ENCODE peak calls at places on chromosome 17, in eight cellular contexts. K, Q, W, L, J, F, Y and Z are unnamed samples.

GRCh38 chr17:79840204-79840988 is 1.2 kb upstream of the CBX4 start:
- DNase-seq in K (peak), Q (no peak), W (peak), L (no peak), J (no peak), F (peak), Y (peak), Z (no peak)

GRCh38 chr17:30234296-30234695 is 1.2 kb downstream of the SLC6A4 start:
- DNase-seq in K (no peak), Q (no peak), W (no peak), L (no peak), J (no peak), F (no peak), Y (no peak), Z (no peak)

GRCh38 chr17:27466748-27467375 is 10.6 kb downstream of the KSR1 start:
- DNase-seq in K (no peak), Q (no peak), W (no peak), L (no peak), J (peak), F (no peak), Y (no peak), Z (no peak)

GRCh38 chr17:965311-965989 is 14.1 kb downstream of the NXN start:
- DNase-seq in K (no peak), Q (no peak), W (no peak), L (no peak), J (no peak), F (no peak), Y (peak), Z (no peak)

GRCh38 chr17:2609091-2609490 is 15.6 kb downstream of the PAFAH1B1 start:
- DNase-seq in K (no peak), Q (no peak), W (no peak), L (no peak), J (no peak), F (no peak), Y (no peak), Z (no peak)

GRCh38 chr17:38509772-38510423 is 81.6 kb downstream of the ARHGAP23 start:
- DNase-seq in K (peak), Q (no peak), W (no peak), L (no peak), J (peak), F (peak), Y (no peak), Z (no peak)

GRCh38 chr17:55536205-55536604 is 25.0 kb upstream of the SMIM36 start:
- DNase-seq in K (no peak), Q (no peak), W (no peak), L (no peak), J (no peak), F (no peak), Y (no peak), Z (no peak)

GRCh38 chr17:13584701-13585080 is 17.0 kb downstream of the HS3ST3A1 start:
- DNase-seq in K (no peak), Q (no peak), W (no peak), L (peak), J (no peak), F (no peak), Y (no peak), Z (no peak)

GRCh38 chr17:7242717-7243576 is 698 bp upstream of the GABARAP start:
- DNase-seq in K (peak), Q (no peak), W (peak), L (peak), J (peak), F (peak), Y (peak), Z (peak)

GRCh38 chr17:13477180-13477611 is 124.5 kb downstream of the HS3ST3A1 start:
- DNase-seq in K (no peak), Q (no peak), W (no peak), L (no peak), J (no peak), F (peak), Y (no peak), Z (no peak)

GRCh38 chr17:77332034-77332971 is 191.5 kb downstream of the SEC14L1 start:
- DNase-seq in K (no peak), Q (no peak), W (peak), L (no peak), J (no peak), F (no peak), Y (no peak), Z (no peak)

GRCh38 chr17:72588561-72588960 is 467.7 kb downstream of the SOX9 start:
- DNase-seq in K (no peak), Q (no peak), W (no peak), L (no peak), J (no peak), F (no peak), Y (no peak), Z (no peak)

GRCh38 chr17:62666061-62666800 is 38.8 kb downstream of the MRC2 start:
- DNase-seq in K (peak), Q (no peak), W (no peak), L (no peak), J (no peak), F (no peak), Y (no peak), Z (no peak)

GRCh38 chr17:75693500-75694481 is 26.7 kb downstream of the SAP30BP start:
- DNase-seq in K (peak), Q (no peak), W (peak), L (peak), J (no peak), F (peak), Y (peak), Z (peak)

GRCh38 chr17:75088902-75089417 is 1.2 kb downstream of the SLC16A5 start:
- DNase-seq in K (no peak), Q (no peak), W (no peak), L (no peak), J (no peak), F (no peak), Y (peak), Z (peak)

GRCh38 chr17:75380315-75380714 is 25.2 kb downstream of the GRB2 start:
- DNase-seq in K (no peak), Q (no peak), W (no peak), L (no peak), J (no peak), F (no peak), Y (peak), Z (no peak)

GRCh38 chr17:58886514-58886913 is 130.9 kb downstream of the PPM1E start:
- DNase-seq in K (no peak), Q (no peak), W (no peak), L (no peak), J (no peak), F (no peak), Y (no peak), Z (no peak)

GRCh38 chr17:55563363-55563762 is 52.1 kb upstream of the SMIM36 start:
- DNase-seq in K (no peak), Q (no peak), W (no peak), L (no peak), J (no peak), F (no peak), Y (no peak), Z (no peak)

GRCh38 chr17:45227631-45228120 is 6.0 kb downstream of the FMNL1 start:
- DNase-seq in K (no peak), Q (no peak), W (no peak), L (no peak), J (no peak), F (no peak), Y (no peak), Z (no peak)
- TF ChIP-seq CTCF in K (no peak), Q (no peak), W (no peak), L (no peak), J (no peak), F (no peak), Y (no peak), Z (no peak)

GRCh38 chr17:64972611-64973010 is 53.3 kb upstream of the LRRC37A3 start:
- DNase-seq in K (no peak), Q (no peak), W (no peak), L (no peak), J (no peak), F (no peak), Y (no peak), Z (no peak)

GRCh38 chr17:64974750-64975317 is 55.6 kb upstream of the LRRC37A3 start:
- DNase-seq in K (no peak), Q (no peak), W (no peak), L (no peak), J (no peak), F (no peak), Y (peak), Z (no peak)

GRCh38 chr17:64978138-64978537 is 58.9 kb upstream of the LRRC37A3 start:
- DNase-seq in K (no peak), Q (no peak), W (no peak), L (no peak), J (no peak), F (no peak), Y (no peak), Z (no peak)

GRCh38 chr17:64975318-64976087 is 56.2 kb upstream of the LRRC37A3 start:
- DNase-seq in K (peak), Q (peak), W (peak), L (peak), J (peak), F (peak), Y (peak), Z (peak)
- TF ChIP-seq CTCF in K (no peak), Q (no peak), W (peak), L (no peak), J (no peak), F (no peak), Y (no peak), Z (no peak)

GRCh38 chr17:39688475-39688835 is 598 bp upstream of the PGAP3 start:
- DNase-seq in K (no peak), Q (no peak), W (no peak), L (no peak), J (no peak), F (no peak), Y (no peak), Z (peak)
- TF ChIP-seq CTCF in K (no peak), Q (no peak), W (no peak), L (no peak), J (no peak), F (no peak), Y (no peak), Z (no peak)

DNA sequence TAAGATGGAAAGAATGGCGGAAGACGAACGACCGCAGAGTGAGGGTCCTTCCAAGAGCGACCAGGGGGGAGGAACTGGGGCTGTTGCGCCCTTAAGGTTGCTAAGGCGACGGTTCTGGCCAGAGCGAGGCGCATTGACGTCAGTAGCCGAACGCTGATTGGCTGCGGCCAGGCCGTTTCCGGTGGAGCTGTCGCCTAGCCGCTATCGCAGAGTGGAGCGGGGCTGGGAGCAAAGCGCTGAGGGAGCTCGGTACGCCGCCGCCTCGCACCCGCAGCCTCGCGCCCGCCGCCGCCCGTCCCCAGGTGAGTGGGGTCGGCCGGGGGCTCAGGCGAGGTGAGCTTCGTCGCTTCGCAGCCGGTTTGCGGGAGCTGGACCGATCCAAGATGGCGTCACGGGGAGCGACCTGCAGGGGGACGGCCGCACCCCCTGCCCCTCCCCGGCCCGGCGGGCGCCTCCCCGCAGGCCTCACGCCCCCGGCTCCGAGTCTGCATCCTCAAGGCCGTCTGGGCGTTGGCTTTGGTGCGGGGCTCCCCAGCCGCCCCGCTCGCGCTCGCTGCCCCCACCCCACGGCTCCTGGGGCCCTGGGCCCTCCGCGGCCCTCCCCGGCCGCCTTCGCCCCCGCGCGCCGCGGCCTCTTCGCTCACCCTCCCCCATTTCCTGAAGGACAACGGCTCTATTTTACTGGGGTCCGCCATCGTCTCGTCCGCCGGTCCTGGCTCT is at the start of gene PRKAR1A:
- DNase-seq in K (peak), Q (peak), W (peak), L (peak), J (peak), F (peak), Y (peak), Z (peak)
- TF ChIP-seq CTCF in K (peak), Q (no peak), W (no peak), L (no peak), J (no peak), F (no peak), Y (no peak), Z (no peak)

GRCh38 chr17:50909765-50910661 is 43.9 kb upstream of the TOB1 start:
- DNase-seq in K (no peak), Q (no peak), W (no peak), L (no peak), J (no peak), F (no peak), Y (no peak), Z (no peak)
- TF ChIP-seq CTCF in K (no peak), Q (no peak), W (no peak), L (no peak), J (no peak), F (no peak), Y (no peak), Z (no peak)